ENCODE peak calls at places on chromosomes 16 and 17, in seven cellular contexts. N is CD4-positive, alpha-beta T cell; S is NCI-H2029 treated with DMSO at 0.1 percent for 48 hours; L is activated naive CD4-positive, alpha-beta T cell treated with anti-CD3 and anti-CD28 coated beads for 36 hours; E is neural progenitor cell; A is cardiac muscle cell; V is AG04450. P is an unnamed sample.

GRCh38 chr16:81677375-81677737 is 101.7 kb upstream of the PLCG2 start:
- DNase-seq in N (no peak), S (no peak), L (no peak), E (no peak), A (no peak), V (no peak), P (no peak)

GRCh38 chr17:56593741-56594527 is 435 bp downstream of the NOG start:
- DNase-seq in N (peak), S (no peak), L (peak), E (peak), A (peak), V (no peak), P (peak)

GRCh38 chr16:79372504-79373184 is 227.9 kb downstream of the MAF start:
- DNase-seq in N (no peak), S (no peak), L (no peak), E (no peak), A (peak), V (no peak), P (no peak)

GRCh38 chr17:29581583-29582253 is 7.7 kb downstream of the GIT1 start:
- DNase-seq in N (no peak), S (no peak), L (no peak), E (no peak), A (no peak), V (no peak), P (no peak)

GRCh38 chr16:67158637-67159600 is 790 bp downstream of the TRADD start:
- DNase-seq in N (peak), S (no peak), L (peak), E (peak), A (peak), V (no peak), P (peak)

GRCh38 chr16:82199209-82199608 is 29.2 kb upstream of the MPHOSPH6 start:
- DNase-seq in N (no peak), S (no peak), L (no peak), E (no peak), A (peak), V (no peak), P (no peak)

GRCh38 chr17:51434434-51435170 is 174.3 kb downstream of the UTP18 start:
- DNase-seq in N (no peak), S (no peak), L (no peak), E (no peak), A (no peak), V (no peak), P (no peak)

GRCh38 chr17:7241047-7241733 is 1.1 kb downstream of the GABARAP start:
- DNase-seq in N (no peak), S (no peak), L (no peak), E (no peak), A (no peak), V (no peak), P (no peak)

GRCh38 chr17:37774508-37774907 is 29.6 kb upstream of the HNF1B start:
- DNase-seq in N (no peak), S (no peak), L (peak), E (no peak), A (no peak), V (no peak), P (no peak)

GRCh38 chr17:28335959-28336871 is 654 bp downstream of the TNFAIP1 start:
- DNase-seq in N (peak), S (peak), L (peak), E (peak), A (peak), V (peak), P (no peak)

GRCh38 chr16:5350118-5350517 is 252.5 kb upstream of the EEF2KMT start:
- DNase-seq in N (no peak), S (no peak), L (no peak), E (peak), A (no peak), V (no peak), P (no peak)

GRCh38 chr17:48215583-48216139 is 108.1 kb downstream of the SNX11 start:
- DNase-seq in N (no peak), S (peak), L (no peak), E (peak), A (peak), V (no peak), P (no peak)

GRCh38 chr16:57984443-57985203 is 13.7 kb upstream of the CNGB1 start:
- DNase-seq in N (peak), S (no peak), L (peak), E (peak), A (peak), V (peak), P (peak)

GRCh38 chr16:14284930-14285541 is 213.9 kb downstream of the MRTFB start:
- DNase-seq in N (no peak), S (peak), L (peak), E (peak), A (peak), V (peak), P (peak)

GRCh38 chr16:1657841-1658240 is 20.2 kb upstream of the JPT2 start:
- DNase-seq in N (no peak), S (no peak), L (no peak), E (no peak), A (no peak), V (no peak), P (no peak)

GRCh38 chr17:50549256-50549941 is 2.4 kb downstream of the SPATA20 start:
- DNase-seq in N (no peak), S (no peak), L (no peak), E (no peak), A (no peak), V (no peak), P (no peak)

GRCh38 chr17:44901323-44901965 is 2.2 kb upstream of the EFTUD2 start:
- DNase-seq in N (no peak), S (no peak), L (no peak), E (no peak), A (peak), V (peak), P (no peak)

GRCh38 chr16:11208916-11209665 is 46.9 kb downstream of the SOCS1 start:
- DNase-seq in N (no peak), S (no peak), L (no peak), E (no peak), A (no peak), V (no peak), P (no peak)

GRCh38 chr16:55955845-55956244 is 80.7 kb upstream of the CES5A start:
- DNase-seq in N (no peak), S (no peak), L (no peak), E (no peak), A (peak), V (no peak), P (no peak)

GRCh38 chr17:7393613-7394451 is 493 bp downstream of the PLSCR3 start:
- DNase-seq in N (peak), S (no peak), L (peak), E (peak), A (peak), V (no peak), P (peak)

P was measured in T47D.